ENCODE peak calls at places on chromosomes 11 and 22, in five cellular contexts. One of them, this sample, is unnamed.

GRCh38 chr11:77879218-77879617 is 58.3 kb downstream of the AAMDC start:
- DNase-seq in left ventricle myocardium inferior: peak; percentile 69
- DNase-seq in H9: no peak
- DNase-seq in heart right ventricle: peak; percentile 58
- DNase-seq in brain microvascular endothelial cell: no peak
- DNase-seq in this sample: no peak

GRCh38 chr11:82225930-82226329 is 507.7 kb downstream of the FAM181B start:
- DNase-seq in H9: no peak
- DNase-seq in heart right ventricle: no peak
- DNase-seq in left ventricle myocardium inferior: no peak
- DNase-seq in brain microvascular endothelial cell: no peak
- DNase-seq in this sample: no peak

GRCh38 chr11:69390561-69390960 is 90.9 kb upstream of the LINC01488 start:
- DNase-seq in left ventricle myocardium inferior: no peak
- DNase-seq in H9: no peak
- DNase-seq in heart right ventricle: no peak
- DNase-seq in brain microvascular endothelial cell: no peak
- DNase-seq in this sample: no peak

GRCh38 chr11:20873054-20873453 is 203.7 kb downstream of the NELL1 start:
- DNase-seq in left ventricle myocardium inferior: no peak
- DNase-seq in brain microvascular endothelial cell: no peak
- DNase-seq in H9: peak; percentile 68
- DNase-seq in heart right ventricle: no peak
- DNase-seq in this sample: no peak

GRCh38 chr22:17436981-17437410 is 67.7 kb downstream of the CECR2 start:
- DNase-seq in brain microvascular endothelial cell: no peak
- DNase-seq in H9: peak; percentile 47
- DNase-seq in heart right ventricle: no peak
- DNase-seq in left ventricle myocardium inferior: no peak
- DNase-seq in this sample: no peak

GRCh38 chr11:47186937-47187681 is 875 bp upstream of the PACSIN3 start:
- DNase-seq in heart right ventricle: peak; percentile 70
- DNase-seq in H9: peak; percentile 77
- DNase-seq in left ventricle myocardium inferior: peak; percentile 78
- DNase-seq in brain microvascular endothelial cell: peak; percentile 36
- DNase-seq in this sample: no peak

GRCh38 chr22:25488244-25489020 is 76.0 kb upstream of the GRK3 start:
- DNase-seq in left ventricle myocardium inferior: peak; percentile 65
- DNase-seq in brain microvascular endothelial cell: peak; percentile 93
- DNase-seq in heart right ventricle: peak; percentile 72
- DNase-seq in H9: no peak
- DNase-seq in this sample: peak; percentile 62

GRCh38 chr11:17734986-17735822 is 623 bp downstream of the KCNC1 start:
- DNase-seq in H9: peak; percentile 80
- DNase-seq in left ventricle myocardium inferior: peak; percentile 66
- DNase-seq in heart right ventricle: peak; percentile 73
- DNase-seq in brain microvascular endothelial cell: peak; percentile 46
- DNase-seq in this sample: peak; percentile 62

GRCh38 chr22:44924098-44924497 is 85.7 kb downstream of the PHF21B start:
- DNase-seq in H9: no peak
- DNase-seq in left ventricle myocardium inferior: no peak
- DNase-seq in brain microvascular endothelial cell: no peak
- DNase-seq in heart right ventricle: no peak
- DNase-seq in this sample: no peak

GRCh38 chr22:47818496-47818895 is 1056.0 kb downstream of the TBC1D22A start:
- DNase-seq in brain microvascular endothelial cell: no peak
- DNase-seq in H9: no peak
- DNase-seq in heart right ventricle: no peak
- DNase-seq in left ventricle myocardium inferior: no peak
- DNase-seq in this sample: no peak

GRCh38 chr11:104127828-104128227 is 36.1 kb downstream of the PDGFD start:
- DNase-seq in brain microvascular endothelial cell: peak; percentile 55
- DNase-seq in H9: no peak
- DNase-seq in left ventricle myocardium inferior: no peak
- DNase-seq in heart right ventricle: no peak
- DNase-seq in this sample: no peak

GRCh38 chr11:132631956-132632355 is 900.3 kb downstream of the OPCML start:
- DNase-seq in brain microvascular endothelial cell: no peak
- DNase-seq in heart right ventricle: no peak
- DNase-seq in left ventricle myocardium inferior: no peak
- DNase-seq in H9: no peak
- DNase-seq in this sample: no peak

GRCh38 chr11:119263352-119263940 is 53.5 kb downstream of the MCAM start:
- DNase-seq in left ventricle myocardium inferior: no peak
- DNase-seq in heart right ventricle: no peak
- DNase-seq in brain microvascular endothelial cell: no peak
- DNase-seq in H9: no peak
- DNase-seq in this sample: no peak

GRCh38 chr22:44260216-44261035 is 52.3 kb downstream of the SHISAL1 start:
- DNase-seq in H9: peak; percentile 10
- DNase-seq in left ventricle myocardium inferior: no peak
- DNase-seq in brain microvascular endothelial cell: no peak
- DNase-seq in heart right ventricle: no peak
- DNase-seq in this sample: no peak

GRCh38 chr11:27437824-27438594 is 34.6 kb downstream of the LGR4 start:
- DNase-seq in left ventricle myocardium inferior: no peak
- DNase-seq in H9: no peak
- DNase-seq in heart right ventricle: no peak
- DNase-seq in brain microvascular endothelial cell: no peak
- DNase-seq in this sample: no peak

GRCh38 chr11:132588366-132588765 is 943.9 kb downstream of the OPCML start:
- DNase-seq in brain microvascular endothelial cell: no peak
- DNase-seq in left ventricle myocardium inferior: no peak
- DNase-seq in heart right ventricle: no peak
- DNase-seq in H9: no peak
- DNase-seq in this sample: no peak

GRCh38 chr11:34259087-34259486 is 98.7 kb downstream of the ABTB2 start:
- DNase-seq in H9: no peak
- DNase-seq in brain microvascular endothelial cell: no peak
- DNase-seq in left ventricle myocardium inferior: no peak
- DNase-seq in heart right ventricle: no peak
- DNase-seq in this sample: no peak

GRCh38 chr11:26649884-26650283 is 72.0 kb downstream of the SLC5A12 start:
- DNase-seq in brain microvascular endothelial cell: peak; percentile 73
- DNase-seq in left ventricle myocardium inferior: no peak
- DNase-seq in heart right ventricle: no peak
- DNase-seq in H9: peak; percentile 64
- DNase-seq in this sample: peak; percentile 65

GRCh38 chr22:46085831-46086576 is 64.3 kb upstream of the PPARA start:
- DNase-seq in left ventricle myocardium inferior: peak; percentile 81
- DNase-seq in brain microvascular endothelial cell: no peak
- DNase-seq in heart right ventricle: peak; percentile 78
- DNase-seq in H9: no peak
- DNase-seq in this sample: peak; percentile 90

GRCh38 chr11:69284081-69284511 is 9.9 kb upstream of the MYEOV start:
- DNase-seq in heart right ventricle: no peak
- DNase-seq in H9: no peak
- DNase-seq in brain microvascular endothelial cell: no peak
- DNase-seq in left ventricle myocardium inferior: no peak
- DNase-seq in this sample: no peak

GRCh38 chr22:36986242-36986821 is 32.9 kb downstream of the TST start:
- DNase-seq in left ventricle myocardium inferior: no peak
- DNase-seq in brain microvascular endothelial cell: no peak
- DNase-seq in H9: peak; percentile 51
- DNase-seq in heart right ventricle: no peak
- DNase-seq in this sample: no peak

GRCh38 chr11:17546240-17546639 is 819 bp upstream of the OTOG start:
- DNase-seq in heart right ventricle: no peak
- DNase-seq in H9: no peak
- DNase-seq in brain microvascular endothelial cell: no peak
- DNase-seq in left ventricle myocardium inferior: no peak
- DNase-seq in this sample: no peak

GRCh38 chr11:35750981-35751663 is 88.5 kb downstream of the TRIM44 start:
- DNase-seq in H9: no peak
- DNase-seq in heart right ventricle: no peak
- DNase-seq in brain microvascular endothelial cell: no peak
- DNase-seq in left ventricle myocardium inferior: no peak
- DNase-seq in this sample: no peak

GRCh38 chr11:116276051-116277044 is 496.4 kb downstream of the BUD13 start:
- DNase-seq in heart right ventricle: peak; percentile 81
- DNase-seq in brain microvascular endothelial cell: peak; percentile 18
- DNase-seq in H9: peak; percentile 94
- DNase-seq in left ventricle myocardium inferior: peak; percentile 72
- DNase-seq in this sample: peak; percentile 83

GRCh38 chr11:17828311-17828751 is 93.8 kb downstream of the KCNC1 start:
- DNase-seq in left ventricle myocardium inferior: peak; percentile 60
- DNase-seq in H9: no peak
- DNase-seq in brain microvascular endothelial cell: no peak
- DNase-seq in heart right ventricle: peak; percentile 37
- DNase-seq in this sample: no peak

GRCh38 chr11:33690290-33691050 is 10.2 kb downstream of the C11orf91 start:
- DNase-seq in heart right ventricle: peak; percentile 55
- DNase-seq in H9: no peak
- DNase-seq in left ventricle myocardium inferior: peak; percentile 68
- DNase-seq in brain microvascular endothelial cell: peak; percentile 97
- DNase-seq in this sample: no peak

GRCh38 chr11:95925011-95925410 is 1.1 kb upstream of the MTMR2 start:
- DNase-seq in heart right ventricle: no peak
- DNase-seq in brain microvascular endothelial cell: no peak
- DNase-seq in left ventricle myocardium inferior: no peak
- DNase-seq in H9: no peak
- DNase-seq in this sample: no peak

GRCh38 chr11:134229131-134229790 is 4.8 kb downstream of the VPS26B start:
- DNase-seq in H9: no peak
- DNase-seq in left ventricle myocardium inferior: no peak
- DNase-seq in heart right ventricle: no peak
- DNase-seq in brain microvascular endothelial cell: no peak
- DNase-seq in this sample: no peak

GRCh38 chr11:134226806-134227325 is 2.4 kb downstream of the VPS26B start:
- DNase-seq in left ventricle myocardium inferior: no peak
- DNase-seq in heart right ventricle: no peak
- DNase-seq in brain microvascular endothelial cell: peak; percentile 22
- DNase-seq in H9: no peak
- DNase-seq in this sample: no peak

GRCh38 chr11:134230339-134230738 is 5.9 kb downstream of the VPS26B start:
- DNase-seq in heart right ventricle: no peak
- DNase-seq in brain microvascular endothelial cell: no peak
- DNase-seq in H9: no peak
- DNase-seq in left ventricle myocardium inferior: no peak
- DNase-seq in this sample: no peak

GRCh38 chr11:134231958-134232674 is 7.6 kb downstream of the VPS26B start:
- DNase-seq in left ventricle myocardium inferior: no peak
- DNase-seq in heart right ventricle: no peak
- DNase-seq in brain microvascular endothelial cell: no peak
- DNase-seq in H9: peak; percentile 10
- DNase-seq in this sample: no peak

DNA sequence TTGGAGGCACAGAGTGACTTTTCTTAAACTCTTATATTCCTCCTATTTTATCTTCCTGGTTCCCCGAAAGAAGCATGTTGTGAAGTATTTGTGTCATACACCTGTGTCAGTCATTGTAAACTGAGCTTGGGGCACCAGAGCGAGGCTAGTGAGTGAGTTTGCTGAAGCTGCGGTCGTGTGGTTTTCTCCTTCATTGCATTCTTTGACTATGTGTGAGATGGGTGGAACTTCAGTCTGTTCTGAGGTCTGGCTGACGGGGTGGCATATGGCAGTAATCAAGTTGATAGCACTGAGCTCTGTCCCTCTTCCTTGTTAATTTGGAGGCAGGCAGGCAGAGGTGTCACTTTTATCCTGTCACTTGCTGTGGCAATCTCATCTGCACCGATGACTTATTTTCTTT is 4.2 kb downstream of the VPS26B start:
- DNase-seq in H9: no peak
- DNase-seq in left ventricle myocardium inferior: no peak
- DNase-seq in brain microvascular endothelial cell: no peak
- DNase-seq in heart right ventricle: no peak
- DNase-seq in this sample: no peak
- H3K27ac ChIP-seq in H9: no peak overlapping the region
- H3K27ac ChIP-seq in left ventricle myocardium inferior: no peak overlapping the region
- H3K27ac ChIP-seq in brain microvascular endothelial cell: no peak overlapping the region
- H3K27ac ChIP-seq in heart right ventricle: no peak overlapping the region
- H3K27ac ChIP-seq in this sample: no peak overlapping the region

GRCh38 chr11:11620966-11621880 is 582 bp downstream of the GALNT18 start:
- DNase-seq in brain microvascular endothelial cell: no peak
- DNase-seq in H9: no peak
- DNase-seq in left ventricle myocardium inferior: peak; percentile 58
- DNase-seq in heart right ventricle: peak; percentile 50
- DNase-seq in this sample: peak; percentile 39

GRCh38 chr11:11622772-11623531 is 1.1 kb upstream of the GALNT18 start:
- DNase-seq in heart right ventricle: no peak
- DNase-seq in H9: no peak
- DNase-seq in left ventricle myocardium inferior: no peak
- DNase-seq in brain microvascular endothelial cell: no peak
- DNase-seq in this sample: no peak

GRCh38 chr11:11624206-11624605 is 2.4 kb upstream of the GALNT18 start:
- DNase-seq in left ventricle myocardium inferior: no peak
- DNase-seq in H9: no peak
- DNase-seq in heart right ventricle: no peak
- DNase-seq in brain microvascular endothelial cell: no peak
- DNase-seq in this sample: no peak

GRCh38 chr11:11620251-11620965 is 1.4 kb downstream of the GALNT18 start:
- DNase-seq in brain microvascular endothelial cell: no peak
- DNase-seq in H9: peak; percentile 65
- DNase-seq in heart right ventricle: peak; percentile 57
- DNase-seq in left ventricle myocardium inferior: peak; percentile 55
- DNase-seq in this sample: peak; percentile 66

GRCh38 chr11:11621881-11622706 is at the start of gene GALNT18:
- DNase-seq in H9: peak; percentile 94
- DNase-seq in heart right ventricle: peak; percentile 93
- DNase-seq in brain microvascular endothelial cell: peak; percentile 74
- DNase-seq in left ventricle myocardium inferior: peak; percentile 94
- DNase-seq in this sample: peak; percentile 90
- H3K27ac ChIP-seq in H9: no peak within 1 kb of the TSS
- H3K27ac ChIP-seq in heart right ventricle: peak within 1 kb of the TSS; percentile 81
- H3K27ac ChIP-seq in brain microvascular endothelial cell: no peak within 1 kb of the TSS
- H3K27ac ChIP-seq in left ventricle myocardium inferior: peak within 1 kb of the TSS; percentile 83
- H3K27ac ChIP-seq in this sample: peak within 1 kb of the TSS; percentile 85

DNA sequence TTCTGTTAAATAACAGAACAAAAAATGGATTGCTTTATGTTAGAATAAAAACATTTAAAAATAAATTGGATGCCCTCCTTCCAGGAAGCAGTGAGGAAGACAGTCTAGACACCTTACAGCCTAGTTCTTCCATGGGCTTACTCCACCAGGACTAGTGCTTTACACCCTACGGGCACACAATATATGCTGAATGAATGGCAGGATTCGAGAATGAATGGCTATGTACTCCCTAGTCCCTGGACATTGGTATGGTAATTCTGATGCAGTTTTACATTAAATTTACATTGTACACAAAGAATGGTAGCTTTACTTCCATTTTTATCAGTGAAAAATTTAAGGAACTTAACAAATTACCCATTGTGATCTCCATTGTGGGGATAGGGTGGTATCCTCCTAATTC is 16.7 kb downstream of the TMEM218 start:
- DNase-seq in heart right ventricle: no peak
- DNase-seq in left ventricle myocardium inferior: no peak
- DNase-seq in H9: no peak
- DNase-seq in brain microvascular endothelial cell: no peak
- DNase-seq in this sample: no peak
- H3K27ac ChIP-seq in heart right ventricle: no peak overlapping the region
- H3K27ac ChIP-seq in left ventricle myocardium inferior: no peak overlapping the region
- H3K27ac ChIP-seq in H9: no peak overlapping the region
- H3K27ac ChIP-seq in brain microvascular endothelial cell: no peak overlapping the region
- H3K27ac ChIP-seq in this sample: no peak overlapping the region

GRCh38 chr11:113132001-113132400 is 170.8 kb downstream of the NCAM1 start:
- DNase-seq in H9: no peak
- DNase-seq in heart right ventricle: no peak
- DNase-seq in left ventricle myocardium inferior: no peak
- DNase-seq in brain microvascular endothelial cell: no peak
- DNase-seq in this sample: no peak
- H3K27ac ChIP-seq in H9: no peak overlapping the region
- H3K27ac ChIP-seq in heart right ventricle: no peak overlapping the region
- H3K27ac ChIP-seq in left ventricle myocardium inferior: no peak overlapping the region
- H3K27ac ChIP-seq in brain microvascular endothelial cell: no peak overlapping the region
- H3K27ac ChIP-seq in this sample: no peak overlapping the region

GRCh38 chr11:74639533-74639932 is 47.2 kb downstream of the POLD3 start:
- DNase-seq in left ventricle myocardium inferior: no peak
- DNase-seq in heart right ventricle: no peak
- DNase-seq in brain microvascular endothelial cell: no peak
- DNase-seq in H9: no peak
- DNase-seq in this sample: no peak
- H3K27ac ChIP-seq in left ventricle myocardium inferior: no peak overlapping the region
- H3K27ac ChIP-seq in heart right ventricle: no peak overlapping the region
- H3K27ac ChIP-seq in brain microvascular endothelial cell: no peak overlapping the region
- H3K27ac ChIP-seq in H9: no peak overlapping the region
- H3K27ac ChIP-seq in this sample: no peak overlapping the region

This sample was measured in lung.